ENCODE peak calls at places on chromosome 11, in nine cellular contexts. O is activated T-cell treated with anti-CD3 and anti-CD28 coated beads for 1 hour; V is SK-MEL-5; I is uterus; F is mucosa of gallbladder; P is cardiac fibroblast; C is psoas muscle; Z is thoracic aorta; E is stimulated activated CD4-positive, alpha-beta T cell treated with anti-CD3 and anti-CD28 coated beads, Interleukin-2, amount 100 ng/mL, for 48 hours. N is an unnamed sample.

GRCh38 chr11:1295591-1295990 is 13.8 kb downstream of the TOLLIP start:
- DNase-seq in C (no peak), I (no peak), F (no peak), V (no peak), Z (no peak), P (no peak), E (no peak), O (no peak), N (no peak)

GRCh38 chr11:128496684-128497056 is 90.7 kb downstream of the ETS1 start:
- DNase-seq in I (no peak), C (peak; percentile 56), E (no peak), O (no peak), P (no peak), Z (no peak), F (no peak), V (peak; percentile 25), N (peak; percentile 75)

GRCh38 chr11:111193924-111194490 is 51.5 kb upstream of the POU2AF2 start:
- DNase-seq in F (no peak), Z (no peak), P (no peak), C (no peak), E (no peak), V (no peak), I (no peak), O (no peak), N (no peak)

GRCh38 chr11:20049231-20049630 is 111.0 kb downstream of the DBX1 start:
- DNase-seq in V (no peak), E (no peak), I (peak; percentile 31), P (peak; percentile 50), O (no peak), F (no peak), Z (no peak), C (no peak), N (no peak)

GRCh38 chr11:76635991-76636520 is 34.5 kb downstream of the LRRC32 start:
- DNase-seq in C (no peak), O (no peak), F (no peak), E (no peak), Z (no peak), P (no peak), I (no peak), V (no peak), N (peak; percentile 55)

GRCh38 chr11:121035823-121036222 is 11.9 kb downstream of the TBCEL start:
- DNase-seq in C (no peak), Z (no peak), O (no peak), I (no peak), V (no peak), P (peak; percentile 26), F (no peak), E (no peak), N (no peak)

GRCh38 chr11:6259638-6260019 is at the start of gene CCKBR:
- DNase-seq in E (no peak), C (no peak), V (no peak), Z (no peak), F (no peak), I (no peak), P (no peak), O (no peak), N (no peak)

GRCh38 chr11:32118025-32118974 is 27.4 kb downstream of the RCN1 start:
- DNase-seq in O (no peak), V (peak; percentile 39), F (no peak), Z (no peak), I (no peak), P (peak; percentile 29), E (no peak), C (no peak), N (no peak)

GRCh38 chr11:126948563-126948962 is 52.0 kb downstream of the KIRREL3 start:
- DNase-seq in E (no peak), F (no peak), O (no peak), Z (no peak), V (no peak), I (no peak), P (no peak), C (no peak), N (no peak)

GRCh38 chr11:68749501-68750196 is 1.7 kb downstream of the TESMIN start:
- DNase-seq in V (no peak), I (no peak), O (no peak), Z (no peak), C (no peak), P (peak; percentile 12), E (no peak), F (no peak), N (no peak)

GRCh38 chr11:12281571-12282478 is 95.5 kb upstream of the PARVA start:
- DNase-seq in Z (peak; percentile 68), C (peak; percentile 81), F (peak; percentile 89), O (peak; percentile 70), V (peak; percentile 86), E (peak; percentile 85), P (peak; percentile 87), I (peak; percentile 86), N (peak; percentile 94)

GRCh38 chr11:118785362-118785761 is 5.6 kb downstream of the DDX6 start:
- DNase-seq in V (no peak), O (no peak), F (no peak), P (peak; percentile 42), C (no peak), Z (no peak), I (no peak), E (no peak), N (no peak)

GRCh38 chr11:109885006-109885405 is 208.2 kb upstream of the ZC3H12C start:
- DNase-seq in O (no peak), F (no peak), P (no peak), Z (no peak), C (no peak), I (no peak), E (no peak), V (no peak), N (no peak)

GRCh38 chr11:32830413-32830738 is 649 bp downstream of the PRRG4 start:
- DNase-seq in C (no peak), Z (no peak), F (peak; percentile 72), O (no peak), P (peak; percentile 17), E (no peak), V (no peak), I (no peak), N (no peak)

GRCh38 chr11:128467041-128467440 is 120.3 kb downstream of the ETS1 start:
- DNase-seq in F (no peak), V (no peak), E (no peak), I (no peak), O (no peak), Z (no peak), C (no peak), P (no peak), N (no peak)

GRCh38 chr11:88979641-88980040 is 86.1 kb downstream of the GRM5 start:
- DNase-seq in P (no peak), V (no peak), E (no peak), O (no peak), F (no peak), C (no peak), I (no peak), Z (no peak), N (no peak)

GRCh38 chr11:124310746-124311145 is 3.0 kb downstream of the OR8D1 start:
- DNase-seq in E (no peak), F (no peak), V (no peak), O (no peak), Z (no peak), C (no peak), I (no peak), P (peak; percentile 16), N (no peak)

GRCh38 chr11:19828382-19829108 is 115.9 kb downstream of the NAV2 start:
- DNase-seq in F (no peak), O (no peak), E (no peak), V (no peak), C (no peak), I (no peak), P (peak; percentile 12), Z (no peak), N (no peak)

GRCh38 chr11:15651782-15652181 is 537.1 kb downstream of the INSC start:
- DNase-seq in Z (no peak), V (no peak), E (no peak), P (no peak), C (no peak), F (no peak), I (peak; percentile 18), O (no peak), N (no peak)

GRCh38 chr11:9895016-9895415 is 231.1 kb downstream of the SWAP70 start:
- DNase-seq in O (no peak), E (no peak), Z (no peak), F (no peak), I (no peak), C (no peak), V (peak; percentile 42), P (peak; percentile 11), N (no peak)

GRCh38 chr11:76148941-76149613 is 57.2 kb downstream of the WNT11 start:
- DNase-seq in E (no peak), Z (no peak), I (no peak), C (no peak), V (no peak), P (no peak), F (no peak), O (no peak), N (peak; percentile 52)

GRCh38 chr11:44977493-44977984 is 26.9 kb upstream of the TP53I11 start:
- DNase-seq in C (no peak), I (no peak), V (peak; percentile 34), E (no peak), O (no peak), Z (no peak), P (peak; percentile 68), F (peak; percentile 48), N (no peak)